ENCODE peak calls at places on chromosomes 13 and 19, in four cellular contexts. G is body of pancreas, J is cardiac muscle cell, V is hepatocyte. O is an unnamed sample. For H3K9me3, the result is how much of the 10 kb centered on the place peaks cover.

GRCh38 chr19:17074628-17075034 is 621 bp downstream of the HAUS8 start:
- DNase-seq in V (no peak), J (no peak), G (no peak), O (no peak)

GRCh38 chr13:35210234-35210633 is 266.3 kb downstream of the MAB21L1 start:
- DNase-seq in V (no peak), G (no peak), J (no peak), O (no peak)

GRCh38 chr19:6801397-6802086 is 29.0 kb downstream of the VAV1 start:
- DNase-seq in V (no peak), J (peak), G (peak), O (peak)

GRCh38 chr19:12785431-12786011 is 5.8 kb upstream of the JUNB start:
- DNase-seq in G (peak), V (no peak), J (no peak), O (no peak)

GRCh38 chr13:98755116-98755515 is 2.6 kb upstream of the SLC15A1 start:
- DNase-seq in V (no peak), J (no peak), G (no peak), O (no peak)

GRCh38 chr13:20921572-20921971 is 19.0 kb upstream of the XPO4 start:
- DNase-seq in V (no peak), G (no peak), J (no peak), O (no peak)

GRCh38 chr19:5706876-5707573 is 12.9 kb downstream of the LONP1 start:
- DNase-seq in G (no peak), V (no peak), J (no peak), O (no peak)

GRCh38 chr13:109483369-109483768 is 303.0 kb downstream of the IRS2 start:
- DNase-seq in J (no peak), V (no peak), G (no peak), O (no peak)

GRCh38 chr19:7877249-7877836 is 3.2 kb upstream of the PRR36 start:
- DNase-seq in V (no peak), G (no peak), J (no peak), O (no peak)

GRCh38 chr19:12478234-12478941 is 6.2 kb downstream of the ZNF709 start:
- DNase-seq in V (no peak), J (no peak), G (no peak), O (no peak)

GRCh38 chr19:12986726-12987125 is 8.5 kb upstream of the NFIX start:
- DNase-seq in G (no peak), J (no peak), V (no peak), O (no peak)

GRCh38 chr13:80141114-80141849 is 199.6 kb downstream of the SPRY2 start:
- DNase-seq in V (peak), G (peak), J (peak), O (peak)

GRCh38 chr13:46948338-46948737 is 51.5 kb upstream of the HTR2A start:
- DNase-seq in G (no peak), V (no peak), J (no peak), O (no peak)

GRCh38 chr13:114157869-114158495 is 21.1 kb upstream of the CFAP97D2 start:
- DNase-seq in V (no peak), G (no peak), J (no peak), O (no peak)

GRCh38 chr13:109227344-109227940 is 558.9 kb downstream of the IRS2 start:
- DNase-seq in G (no peak), J (no peak), V (no peak), O (no peak)

GRCh38 chr19:13181747-13182388 is 31.7 kb downstream of the IER2 start:
- DNase-seq in V (peak), J (peak), G (peak), O (peak)

GRCh38 chr13:21075303-21076264 is 14.2 kb upstream of the LATS2 start:
- DNase-seq in V (peak), J (peak), G (peak), O (no peak)

GRCh38 chr13:46303743-46304385 is 83.2 kb downstream of the RUBCNL start:
- DNase-seq in V (no peak), J (no peak), G (no peak), O (no peak)

GRCh38 chr13:27423333-27423732 is 1.1 kb upstream of the GTF3A start:
- DNase-seq in G (no peak), V (no peak), J (no peak), O (no peak)

GRCh38 chr13:107370036-107370785 is 802.3 kb upstream of the ARGLU1 start:
- DNase-seq in G (no peak), V (no peak), J (no peak), O (no peak)

GRCh38 chr13:26618726-26619125 is 61.2 kb downstream of the WASF3 start:
- DNase-seq in G (no peak), V (no peak), J (no peak), O (no peak)

GRCh38 chr19:13699786-13700185 is 64.5 kb upstream of the MRI1 start:
- DNase-seq in V (no peak), G (no peak), J (no peak), O (no peak)

GRCh38 chr19:51467864-51468544 is 9.8 kb upstream of the SIGLEC8 start:
- DNase-seq in V (no peak), J (no peak), G (no peak), O (no peak)

GRCh38 chr19:16778796-16779411 is 50.3 kb upstream of the SIN3B start:
- DNase-seq in G (peak), V (peak), J (peak), O (peak)

GRCh38 chr19:6579450-6580178 is 11.3 kb downstream of the CD70 start:
- DNase-seq in G (no peak), V (no peak), J (no peak), O (no peak)

GRCh38 chr13:51444922-51445321 is 7.9 kb downstream of the INTS6 start:
- DNase-seq in J (no peak), V (no peak), G (no peak), O (peak)

GRCh38 chr13:33366469-33367062 is 81.0 kb upstream of the STARD13 start:
- DNase-seq in V (no peak), G (no peak), J (no peak), O (no peak)

GRCh38 chr19:23817519-23817918 is 58.8 kb upstream of the ZNF681 start:
- DNase-seq in J (peak), V (peak), G (peak), O (peak)

GRCh38 chr13:74218291-74218690 is 84.1 kb upstream of the KLF12 start:
- DNase-seq in V (no peak), G (no peak), J (no peak), O (no peak)

GRCh38 chr19:10831980-10832658 is 3.9 kb downstream of the TMED1 start:
- DNase-seq in G (no peak), V (no peak), J (no peak), O (no peak)

GRCh38 chr19:46730595-46730994 is 13.7 kb upstream of the PRKD2 start:
- DNase-seq in G (no peak), J (no peak), V (no peak), O (no peak)

GRCh38 chr19:4057913-4058695 is 8.6 kb downstream of the ZBTB7A start:
- DNase-seq in J (no peak), V (peak), G (peak), O (no peak)

GRCh38 chr13:32587014-32587773 is 942 bp downstream of the PDS5B start:
- DNase-seq in J (peak), G (peak), V (peak), O (peak)

GRCh38 chr13:43272866-43273265 is 249.5 kb downstream of the DNAJC15 start:
- DNase-seq in J (no peak), V (no peak), G (no peak), O (no peak)

GRCh38 chr13:49716615-49717014 is 25.3 kb upstream of the EBPL start:
- DNase-seq in J (no peak), G (no peak), V (no peak), O (no peak)

DNA sequence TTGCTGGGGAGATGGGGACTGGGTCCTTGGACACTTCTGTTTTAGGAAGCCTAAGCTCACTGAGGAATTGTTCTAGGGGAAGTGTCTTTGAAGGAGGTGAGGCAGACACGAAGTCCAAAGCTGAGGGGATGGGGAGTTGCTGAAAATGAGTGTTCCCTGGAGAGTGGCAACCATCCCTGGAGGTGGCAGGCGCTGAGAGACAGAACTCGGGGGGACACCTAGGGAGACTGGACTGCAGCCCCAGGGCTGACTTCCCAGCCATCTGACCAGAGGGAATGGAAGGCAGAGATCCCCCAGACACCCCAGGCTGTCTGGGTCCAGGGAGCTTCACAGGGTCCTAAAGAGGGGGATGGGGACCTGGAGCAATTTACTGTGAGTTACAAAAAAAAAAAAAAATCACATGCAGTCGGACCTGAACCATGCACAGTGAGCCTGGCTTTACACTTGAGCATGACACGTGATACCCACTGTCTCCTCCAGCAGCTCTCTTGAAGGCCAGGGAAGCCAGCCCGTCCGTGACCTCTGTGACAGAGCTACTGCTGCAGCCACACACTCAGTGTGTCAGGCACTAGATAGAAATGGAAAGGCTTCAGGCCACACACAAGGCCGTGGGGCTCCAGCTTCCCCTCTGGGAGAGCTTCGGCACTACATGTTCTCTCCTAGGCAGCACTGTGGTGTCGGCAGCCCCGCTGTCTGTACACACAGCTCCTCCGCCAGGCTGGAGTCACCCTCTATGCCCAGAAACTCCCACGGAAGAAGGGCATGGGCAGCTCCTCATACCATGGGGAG is 77.1 kb upstream of the KCTD15 start:
- DNase-seq in J (peak), V (no peak), G (no peak), O (no peak)
- H3K9me3 ChIP-seq in J (under half), V (under half), G (under half), O (under half)

GRCh38 chr13:78409172-78409571 is 194.2 kb downstream of the POU4F1 start:
- DNase-seq in J (no peak), V (no peak), G (no peak), O (peak)

GRCh38 chr13:78410847-78411246 is 192.5 kb downstream of the POU4F1 start:
- DNase-seq in G (no peak), V (no peak), J (no peak), O (peak)

GRCh38 chr13:78410164-78410563 is 193.2 kb downstream of the POU4F1 start:
- DNase-seq in J (no peak), V (no peak), G (no peak), O (peak)

GRCh38 chr13:78401833-78402232 is 201.5 kb downstream of the POU4F1 start:
- DNase-seq in G (no peak), J (peak), V (no peak), O (peak)

GRCh38 chr13:78404961-78405360 is 198.4 kb downstream of the POU4F1 start:
- DNase-seq in V (no peak), G (no peak), J (no peak), O (no peak)
- H3K9me3 ChIP-seq in V (under half), G (under half), J (under half), O (under half)

GRCh38 chr19:49791776-49792445 is 21.2 kb downstream of the FUZ start:
- DNase-seq in G (no peak), V (no peak), J (no peak), O (no peak)

GRCh38 chr19:49795615-49796014 is 17.5 kb downstream of the FUZ start:
- DNase-seq in V (no peak), G (no peak), J (no peak), O (no peak)

GRCh38 chr19:49790866-49791265 is 22.2 kb downstream of the FUZ start:
- DNase-seq in V (no peak), J (no peak), G (peak), O (no peak)

GRCh38 chr19:49792829-49793560 is 20.1 kb downstream of the FUZ start:
- DNase-seq in G (no peak), J (no peak), V (no peak), O (no peak)

DNA sequence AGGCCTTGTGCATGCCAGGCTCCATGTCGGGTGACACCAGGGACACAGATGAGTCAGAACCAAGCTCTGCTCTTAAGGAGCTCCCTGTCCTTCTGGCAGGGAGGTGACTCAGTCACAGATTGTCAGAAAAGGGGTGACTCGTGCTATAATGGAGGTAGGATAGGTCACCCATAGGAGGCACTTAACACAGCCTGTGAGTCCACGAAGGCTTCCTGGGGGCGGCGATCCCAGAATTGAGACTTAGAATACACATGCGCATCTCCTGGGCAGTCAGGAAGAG is 19.6 kb downstream of the FUZ start:
- DNase-seq in G (no peak), V (no peak), J (no peak), O (no peak)
- H3K9me3 ChIP-seq in G (under half), V (under half), J (under half), O (under half)

GRCh38 chr19:56764296-56764695 is 76.2 kb downstream of the PEG3 start:
- DNase-seq in G (no peak), J (no peak), V (no peak), O (no peak)

GRCh38 chr19:56765107-56765506 is 75.4 kb downstream of the PEG3 start:
- DNase-seq in G (peak), J (no peak), V (no peak), O (peak)

DNA sequence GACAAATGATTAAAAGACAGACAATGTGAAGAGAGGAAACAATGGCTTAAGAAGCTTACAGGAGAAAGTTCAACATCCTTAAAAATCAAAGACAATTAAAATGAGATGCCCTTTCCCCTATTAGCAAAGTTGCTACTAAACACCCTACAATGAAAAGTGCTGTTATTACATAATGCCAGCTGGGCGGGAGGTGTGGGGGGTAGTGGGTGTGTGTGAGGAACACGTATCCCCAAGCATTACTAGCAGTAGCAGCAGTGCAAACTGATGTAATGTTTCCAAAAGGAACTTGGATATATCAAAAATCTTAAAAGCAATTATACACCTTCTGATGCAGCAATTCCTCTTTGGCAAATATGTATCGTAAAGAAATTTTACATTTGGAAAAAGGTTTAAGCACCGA is 70.9 kb downstream of the PEG3 start:
- DNase-seq in G (no peak), J (no peak), V (no peak), O (no peak)
- H3K9me3 ChIP-seq in G (under half), J (under half), V (under half), O (under half)

O was measured in SJCRH30.